ENCODE peak calls at places on chromosome X, in nine cellular contexts. One of them, this sample, is unnamed.

GRCh38 chrX:25534096-25534495 is 518.3 kb upstream of the ARX start:
- DNase-seq in cardiac fibroblast: no peak
- DNase-seq in fibroblast of pulmonary artery: peak
- DNase-seq in Daoy: no peak
- DNase-seq in lung microvascular endothelial cell: peak
- DNase-seq in H4: no peak
- DNase-seq in left ventricle myocardium inferior: no peak
- DNase-seq in H7: no peak
- DNase-seq in substantia nigra: no peak
- DNase-seq in this sample: no peak

GRCh38 chrX:12951590-12951965 is 23.3 kb upstream of the TMSB4X start:
- DNase-seq in cardiac fibroblast: no peak
- DNase-seq in fibroblast of pulmonary artery: no peak
- DNase-seq in Daoy: no peak
- DNase-seq in lung microvascular endothelial cell: no peak
- DNase-seq in H4: no peak
- DNase-seq in left ventricle myocardium inferior: no peak
- DNase-seq in H7: no peak
- DNase-seq in substantia nigra: no peak
- DNase-seq in this sample: no peak

GRCh38 chrX:39418132-39418935 is 617.1 kb downstream of the MID1IP1 start:
- DNase-seq in cardiac fibroblast: peak
- DNase-seq in fibroblast of pulmonary artery: peak
- DNase-seq in Daoy: no peak
- DNase-seq in lung microvascular endothelial cell: peak
- DNase-seq in H4: no peak
- DNase-seq in left ventricle myocardium inferior: no peak
- DNase-seq in H7: peak
- DNase-seq in substantia nigra: no peak
- DNase-seq in this sample: no peak

GRCh38 chrX:100085851-100086250 is 324.2 kb downstream of the PCDH19 start:
- DNase-seq in cardiac fibroblast: no peak
- DNase-seq in fibroblast of pulmonary artery: no peak
- DNase-seq in Daoy: no peak
- DNase-seq in lung microvascular endothelial cell: no peak
- DNase-seq in H4: no peak
- DNase-seq in left ventricle myocardium inferior: no peak
- DNase-seq in H7: no peak
- DNase-seq in substantia nigra: no peak
- DNase-seq in this sample: no peak

GRCh38 chrX:126165721-126166401 is at the start of gene DCAF12L2:
- DNase-seq in cardiac fibroblast: peak
- DNase-seq in fibroblast of pulmonary artery: no peak
- DNase-seq in Daoy: no peak
- DNase-seq in lung microvascular endothelial cell: no peak
- DNase-seq in H4: no peak
- DNase-seq in left ventricle myocardium inferior: peak
- DNase-seq in H7: peak
- DNase-seq in substantia nigra: no peak
- DNase-seq in this sample: no peak

GRCh38 chrX:69396916-69397315 is 107.2 kb upstream of the NALF2 start:
- DNase-seq in cardiac fibroblast: no peak
- DNase-seq in fibroblast of pulmonary artery: no peak
- DNase-seq in Daoy: no peak
- DNase-seq in lung microvascular endothelial cell: no peak
- DNase-seq in H4: no peak
- DNase-seq in left ventricle myocardium inferior: no peak
- DNase-seq in H7: peak
- DNase-seq in substantia nigra: no peak
- DNase-seq in this sample: no peak

GRCh38 chrX:102651968-102652744 is 873 bp downstream of the GPRASP1 start:
- DNase-seq in cardiac fibroblast: peak
- DNase-seq in fibroblast of pulmonary artery: peak
- DNase-seq in Daoy: peak
- DNase-seq in lung microvascular endothelial cell: peak
- DNase-seq in H4: no peak
- DNase-seq in left ventricle myocardium inferior: no peak
- DNase-seq in H7: peak
- DNase-seq in substantia nigra: no peak
- DNase-seq in this sample: no peak

GRCh38 chrX:13094374-13094773 is 50.0 kb upstream of the FAM9C start:
- DNase-seq in cardiac fibroblast: no peak
- DNase-seq in fibroblast of pulmonary artery: no peak
- DNase-seq in Daoy: no peak
- DNase-seq in lung microvascular endothelial cell: no peak
- DNase-seq in H4: no peak
- DNase-seq in left ventricle myocardium inferior: no peak
- DNase-seq in H7: no peak
- DNase-seq in substantia nigra: no peak
- DNase-seq in this sample: no peak

GRCh38 chrX:71251456-71251973 is 2.4 kb downstream of the ZMYM3 start:
- DNase-seq in cardiac fibroblast: peak
- DNase-seq in fibroblast of pulmonary artery: no peak
- DNase-seq in Daoy: no peak
- DNase-seq in lung microvascular endothelial cell: no peak
- DNase-seq in H4: no peak
- DNase-seq in left ventricle myocardium inferior: no peak
- DNase-seq in H7: no peak
- DNase-seq in substantia nigra: no peak
- DNase-seq in this sample: no peak

GRCh38 chrX:73214366-73215094 is at the start of gene NAP1L2:
- DNase-seq in cardiac fibroblast: peak
- DNase-seq in fibroblast of pulmonary artery: peak
- DNase-seq in Daoy: peak
- DNase-seq in lung microvascular endothelial cell: peak
- DNase-seq in H4: peak
- DNase-seq in left ventricle myocardium inferior: peak
- DNase-seq in H7: peak
- DNase-seq in substantia nigra: peak
- DNase-seq in this sample: no peak

GRCh38 chrX:24662344-24662743 is 15.2 kb upstream of the PCYT1B start:
- DNase-seq in cardiac fibroblast: no peak
- DNase-seq in fibroblast of pulmonary artery: no peak
- DNase-seq in Daoy: no peak
- DNase-seq in lung microvascular endothelial cell: no peak
- DNase-seq in H4: no peak
- DNase-seq in left ventricle myocardium inferior: no peak
- DNase-seq in H7: no peak
- DNase-seq in substantia nigra: no peak
- DNase-seq in this sample: no peak

GRCh38 chrX:52865328-52865980 is 2.4 kb downstream of the XAGE3 start:
- DNase-seq in cardiac fibroblast: no peak
- DNase-seq in fibroblast of pulmonary artery: no peak
- DNase-seq in Daoy: no peak
- DNase-seq in lung microvascular endothelial cell: no peak
- DNase-seq in H4: no peak
- DNase-seq in left ventricle myocardium inferior: no peak
- DNase-seq in H7: no peak
- DNase-seq in substantia nigra: no peak
- DNase-seq in this sample: peak

This sample was measured in LoVo.